ENCODE peak calls at places on chromosomes 3 and 15, in four cellular contexts. A is K562, T is GM12878, S is SK-N-SH. P is an unnamed sample.

GRCh38 chr15:86139828-86140227 is 60.2 kb downstream of the AGBL1 start:
- DNase-seq in T (no peak), A (peak; percentile 18), S (peak; percentile 19), P (no peak)

GRCh38 chr3:4233488-4233887 is 69.7 kb upstream of the SETMAR start:
- DNase-seq in T (no peak), A (no peak), S (no peak), P (no peak)

GRCh38 chr3:134255399-134255798 is 4.7 kb upstream of the RYK start:
- DNase-seq in S (no peak), A (no peak), T (no peak), P (no peak)

GRCh38 chr15:64101018-64101417 is 5.2 kb downstream of the SNX1 start:
- DNase-seq in S (no peak), A (no peak), T (no peak), P (no peak)

GRCh38 chr3:134260984-134261383 is 10.3 kb upstream of the RYK start:
- DNase-seq in T (no peak), S (no peak), A (no peak), P (no peak)

GRCh38 chr3:160259589-160259988 is 34.4 kb downstream of the C3orf80 start:
- DNase-seq in T (no peak), S (no peak), A (no peak), P (no peak)

GRCh38 chr3:161266731-161267150 is 45.6 kb downstream of the NMD3 start:
- DNase-seq in S (no peak), T (no peak), A (no peak), P (peak; percentile 43)

GRCh38 chr3:72997421-72997961 is 880 bp downstream of the PPP4R2 start:
- DNase-seq in A (peak; percentile 15), S (peak; percentile 59), T (no peak), P (peak; percentile 70)

GRCh38 chr3:143269741-143270140 is 150.2 kb downstream of the CHST2 start:
- DNase-seq in T (no peak), S (no peak), A (no peak), P (no peak)

GRCh38 chr15:75346796-75347221 is at the start of gene NEIL1:
- DNase-seq in T (no peak), A (peak; percentile 16), S (no peak), P (no peak)

GRCh38 chr3:81871358-81872152 is 110.1 kb upstream of the GBE1 start:
- DNase-seq in T (no peak), S (peak; percentile 5), A (no peak), P (no peak)

GRCh38 chr3:164845739-164846138 is 232.6 kb downstream of the SI start:
- DNase-seq in T (no peak), A (no peak), S (no peak), P (no peak)

GRCh38 chr3:157769378-157769777 is 266.2 kb upstream of the VEPH1 start:
- DNase-seq in S (no peak), T (no peak), A (no peak), P (no peak)

GRCh38 chr15:48628832-48629231 is 16.7 kb downstream of the FBN1 start:
- DNase-seq in A (no peak), S (no peak), T (no peak), P (no peak)

GRCh38 chr3:13419356-13420050 is 619 bp downstream of the NUP210 start:
- DNase-seq in T (no peak), A (peak; percentile 89), S (peak; percentile 86), P (no peak)

GRCh38 chr3:14647976-14648955 is 3.3 kb upstream of the CCDC174 start:
- DNase-seq in T (no peak), S (no peak), A (no peak), P (no peak)

GRCh38 chr15:82737975-82738374 is 28.3 kb upstream of the AP3B2 start:
- DNase-seq in T (no peak), S (no peak), A (no peak), P (no peak)

GRCh38 chr15:34582461-34583357 is 742 bp downstream of the GOLGA8B start:
- DNase-seq in A (peak; percentile 75), S (peak; percentile 82), T (no peak), P (no peak)

GRCh38 chr3:177057768-177058167 is 139.5 kb downstream of the TBL1XR1 start:
- DNase-seq in S (no peak), T (peak; percentile 60), A (no peak), P (no peak)

GRCh38 chr15:65409284-65409631 is 13.5 kb downstream of the IGDCC4 start:
- DNase-seq in T (no peak), A (no peak), S (no peak), P (peak; percentile 27)

GRCh38 chr15:48866141-48866563 is 11.8 kb upstream of the EID1 start:
- DNase-seq in S (no peak), A (no peak), T (no peak), P (no peak)

GRCh38 chr3:46208167-46208704 is at the start of gene CCR1:
- DNase-seq in S (no peak), A (no peak), T (peak; percentile 92), P (peak; percentile 37)

GRCh38 chr15:75049392-75049791 is 26.0 kb downstream of the PPCDC start:
- DNase-seq in S (peak; percentile 71), T (no peak), A (no peak), P (no peak)

GRCh38 chr3:124607163-124607562 is 123.1 kb upstream of the UMPS start:
- DNase-seq in T (no peak), S (no peak), A (no peak), P (peak; percentile 58)

GRCh38 chr3:149620291-149621020 is 37.4 kb downstream of the WWTR1 start:
- DNase-seq in T (no peak), S (no peak), A (no peak), P (no peak)

GRCh38 chr3:49294343-49294742 is 17.3 kb upstream of the C3orf62 start:
- DNase-seq in S (no peak), T (no peak), A (no peak), P (no peak)

GRCh38 chr15:42584031-42584765 is 8.8 kb downstream of the STARD9 start:
- DNase-seq in S (no peak), A (peak; percentile 63), T (no peak), P (peak; percentile 32)

GRCh38 chr3:71600646-71601288 is 17.2 kb upstream of the FOXP1 start:
- DNase-seq in S (no peak), T (no peak), A (peak; percentile 7), P (no peak)

GRCh38 chr3:77707271-77707670 is 667.4 kb downstream of the ROBO2 start:
- DNase-seq in T (no peak), S (no peak), A (no peak), P (no peak)

GRCh38 chr3:136266468-136266867 is 16.3 kb downstream of the PCCB start:
- DNase-seq in S (no peak), T (no peak), A (no peak), P (peak; percentile 16)

GRCh38 chr3:33885496-33885895 is 87.1 kb downstream of the PDCD6IP start:
- DNase-seq in S (no peak), A (no peak), T (no peak), P (no peak)

GRCh38 chr3:99242271-99242670 is 340.8 kb upstream of the DCBLD2 start:
- DNase-seq in S (no peak), A (no peak), T (no peak), P (no peak)

GRCh38 chr15:69513986-69514385 is 61.4 kb downstream of the RPLP1 start:
- DNase-seq in S (no peak), A (no peak), T (no peak), P (no peak)

GRCh38 chr3:128294999-128295468 is 141.8 kb downstream of the EEFSEC start:
- DNase-seq in A (no peak), T (no peak), S (no peak), P (no peak)

GRCh38 chr3:174620138-174620537 is 239.0 kb upstream of the NAALADL2 start:
- DNase-seq in S (no peak), T (no peak), A (no peak), P (no peak)

GRCh38 chr3:196080997-196081833 is 675 bp downstream of the TFRC start:
- DNase-seq in A (peak; percentile 73), T (no peak), S (peak; percentile 78), P (peak; percentile 35)

GRCh38 chr3:153144779-153145178 is 17.2 kb upstream of the RAP2B start:
- DNase-seq in T (no peak), S (no peak), A (no peak), P (no peak)

GRCh38 chr15:79919749-79920511 is 23.1 kb upstream of the MTHFS start:
- DNase-seq in S (no peak), T (no peak), A (no peak), P (no peak)
- TF ChIP-seq NFIC in S (no peak), T (no peak), A (no peak), P (no peak)

GRCh38 chr3:186035277-186035676 is 73.6 kb downstream of the ETV5 start:
- DNase-seq in A (no peak), T (no peak), S (no peak), P (no peak)
- TF ChIP-seq NFIC in A (no peak), T (no peak), S (no peak), P (no peak)

GRCh38 chr3:5585085-5585484 is 397.6 kb downstream of the EDEM1 start:
- DNase-seq in S (no peak), T (no peak), A (no peak), P (no peak)
- TF ChIP-seq NFIC in S (no peak), T (no peak), A (no peak), P (no peak)

GRCh38 chr15:91476861-91477260 is 376.6 kb upstream of the SLCO3A1 start:
- DNase-seq in T (no peak), A (peak; percentile 32), S (no peak), P (no peak)
- TF ChIP-seq NFIC in T (no peak), A (peak; percentile 64), S (no peak), P (no peak)

GRCh38 chr3:132595036-132595435 is 2.0 kb upstream of the ACKR4 start:
- DNase-seq in S (no peak), T (no peak), A (no peak), P (no peak)

GRCh38 chr3:132597660-132598059 is 590 bp downstream of the ACKR4 start:
- DNase-seq in S (no peak), A (no peak), T (no peak), P (no peak)

GRCh38 chr3:132598181-132598580 is 1.1 kb downstream of the ACKR4 start:
- DNase-seq in S (no peak), A (no peak), T (no peak), P (no peak)

GRCh38 chr3:132596326-132596725 is 744 bp upstream of the ACKR4 start:
- DNase-seq in A (no peak), T (no peak), S (no peak), P (no peak)

GRCh38 chr3:132596816-132597433 is at the start of gene ACKR4:
- DNase-seq in S (no peak), A (no peak), T (no peak), P (no peak)
- TF ChIP-seq NFIC in S (no peak), A (no peak), T (no peak), P (no peak)

GRCh38 chr15:31954364-31954763 is 76.0 kb upstream of the CHRNA7 start:
- DNase-seq in S (no peak), A (no peak), T (no peak), P (no peak)
- TF ChIP-seq NFIC in S (no peak), A (no peak), T (no peak), P (no peak)

GRCh38 chr3:181464033-181464694 is 247.6 kb upstream of the SOX2 start:
- DNase-seq in A (no peak), S (no peak), T (no peak), P (no peak)
- TF ChIP-seq NFIC in A (no peak), S (no peak), T (no peak), P (no peak)